ENCODE peak calls at places on chromosomes 11 and 22, in seven cellular contexts. X, B, Q, H, O, W and U are unnamed samples. For H3K36me3, the result is how much of the 10 kb centered on the place peaks cover.

GRCh38 chr11:76035020-76035419 is 171.3 kb downstream of the WNT11 start:
- DNase-seq in X (no peak), B (no peak), Q (no peak), H (no peak), O (no peak), W (no peak), U (no peak)

GRCh38 chr11:121152764-121153163 is 51.7 kb downstream of the TECTA start:
- DNase-seq in X (no peak), B (no peak), Q (no peak), H (no peak), O (no peak), W (no peak), U (no peak)

GRCh38 chr22:19817561-19818263 is 37.0 kb downstream of the GNB1L start:
- DNase-seq in X (no peak), B (no peak), Q (peak), H (peak), O (peak), W (no peak), U (no peak)

GRCh38 chr11:3000032-3000961 is 8.2 kb upstream of the NAP1L4 start:
- DNase-seq in X (no peak), B (peak), Q (peak), H (peak), O (no peak), W (peak), U (no peak)

GRCh38 chr11:102788334-102789035 is 8.1 kb upstream of the MMP10 start:
- DNase-seq in X (no peak), B (no peak), Q (no peak), H (no peak), O (no peak), W (no peak), U (no peak)

GRCh38 chr11:91691872-91692271 is 532.7 kb upstream of the FAT3 start:
- DNase-seq in X (no peak), B (no peak), Q (no peak), H (no peak), O (no peak), W (no peak), U (no peak)

GRCh38 chr11:62146476-62147200 is 22.8 kb downstream of the INCENP start:
- DNase-seq in X (no peak), B (no peak), Q (no peak), H (no peak), O (no peak), W (no peak), U (peak)

GRCh38 chr22:20783300-20783673 is 9.4 kb downstream of the SERPIND1 start:
- DNase-seq in X (no peak), B (no peak), Q (no peak), H (no peak), O (no peak), W (no peak), U (no peak)

GRCh38 chr11:120666121-120666639 is 154.6 kb downstream of the GRIK4 start:
- DNase-seq in X (peak), B (no peak), Q (no peak), H (no peak), O (no peak), W (no peak), U (no peak)

GRCh38 chr11:297666-298405 is 1.5 kb downstream of the IFITM5 start:
- DNase-seq in X (peak), B (no peak), Q (peak), H (no peak), O (no peak), W (no peak), U (no peak)

GRCh38 chr11:75341583-75341982 is 9.9 kb downstream of the ARRB1 start:
- DNase-seq in X (no peak), B (no peak), Q (no peak), H (no peak), O (no peak), W (no peak), U (no peak)

GRCh38 chr22:31253949-31254348 is 38.3 kb downstream of the PIK3IP1 start:
- DNase-seq in X (peak), B (peak), Q (peak), H (peak), O (no peak), W (peak), U (no peak)

GRCh38 chr11:106399624-106400023 is 322.2 kb downstream of the AASDHPPT start:
- DNase-seq in X (no peak), B (no peak), Q (no peak), H (no peak), O (no peak), W (no peak), U (no peak)

GRCh38 chr11:92251980-92252379 is 27.4 kb downstream of the FAT3 start:
- DNase-seq in X (no peak), B (no peak), Q (no peak), H (no peak), O (no peak), W (no peak), U (no peak)

GRCh38 chr11:285894-286220 is 3.1 kb upstream of the PGGHG start:
- DNase-seq in X (no peak), B (peak), Q (peak), H (no peak), O (peak), W (no peak), U (no peak)

GRCh38 chr11:16945671-16946469 is 68.3 kb downstream of the PLEKHA7 start:
- DNase-seq in X (peak), B (peak), Q (no peak), H (peak), O (peak), W (peak), U (no peak)

GRCh38 chr11:46426233-46426991 is 34.8 kb upstream of the CHRM4 start:
- DNase-seq in X (no peak), B (no peak), Q (no peak), H (no peak), O (no peak), W (no peak), U (no peak)

GRCh38 chr11:46427364-46427763 is 35.8 kb upstream of the CHRM4 start:
- DNase-seq in X (no peak), B (no peak), Q (no peak), H (no peak), O (no peak), W (no peak), U (no peak)

GRCh38 chr11:46431211-46431610 is 39.6 kb upstream of the CHRM4 start:
- DNase-seq in X (no peak), B (no peak), Q (no peak), H (no peak), O (no peak), W (no peak), U (no peak)

GRCh38 chr11:46435679-46436078 is 44.1 kb upstream of the CHRM4 start:
- DNase-seq in X (no peak), B (no peak), Q (no peak), H (no peak), O (no peak), W (no peak), U (no peak)

GRCh38 chr11:46429709-46430108 is 38.1 kb upstream of the CHRM4 start:
- DNase-seq in X (no peak), B (no peak), Q (no peak), H (no peak), O (no peak), W (no peak), U (no peak)
- H3K36me3 ChIP-seq in X (under half), B (under half), Q (under half), H (under half), O (under half), W (under half), U (under half)

GRCh38 chr11:123020968-123021367 is 39.3 kb upstream of the BSX start:
- DNase-seq in X (peak), B (no peak), Q (no peak), H (no peak), O (no peak), W (peak), U (no peak)
- TF ChIP-seq CTCF in X (peak), B (peak), Q (no peak), H (no peak), O (peak), W (peak), U (no peak)

GRCh38 chr11:43556892-43557291 is 123.6 kb upstream of the HSD17B12 start:
- DNase-seq in X (no peak), B (no peak), Q (no peak), H (no peak), O (no peak), W (no peak), U (no peak)

GRCh38 chr11:43557553-43558031 is 122.9 kb upstream of the HSD17B12 start:
- DNase-seq in X (no peak), B (no peak), Q (no peak), H (no peak), O (peak), W (no peak), U (no peak)

GRCh38 chr11:43558556-43559127 is 121.9 kb upstream of the HSD17B12 start:
- DNase-seq in X (no peak), B (no peak), Q (no peak), H (no peak), O (no peak), W (no peak), U (no peak)

GRCh38 chr11:43556269-43556668 is 124.3 kb upstream of the HSD17B12 start:
- DNase-seq in X (no peak), B (no peak), Q (no peak), H (no peak), O (no peak), W (no peak), U (no peak)

GRCh38 chr11:43558056-43558455 is 122.5 kb upstream of the HSD17B12 start:
- DNase-seq in X (no peak), B (no peak), Q (no peak), H (no peak), O (no peak), W (no peak), U (no peak)
- TF ChIP-seq POLR2A in X (no peak), B (no peak), Q (no peak), H (no peak), O (no peak), W (no peak), U (no peak)

DNA sequence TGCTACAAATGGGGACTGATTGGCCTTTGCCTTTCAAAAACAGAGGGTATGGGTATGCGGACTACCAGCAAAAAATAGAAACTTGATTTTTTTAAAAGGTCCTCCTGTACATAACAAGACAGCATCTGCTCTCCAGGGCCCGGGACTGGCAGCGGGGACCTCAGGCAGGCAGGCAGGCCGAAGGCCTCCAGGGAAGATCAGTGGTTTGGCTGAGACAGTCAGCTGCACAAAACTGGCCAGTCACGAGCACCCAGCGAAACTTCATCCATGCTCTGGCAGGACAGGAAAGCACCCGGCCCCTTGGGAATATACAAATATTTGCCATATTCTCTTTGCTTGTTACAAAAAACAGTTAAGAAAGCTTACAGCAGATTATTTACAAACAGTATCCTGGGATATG is 11.0 kb downstream of the RPL27A start:
- DNase-seq in X (no peak), B (no peak), Q (peak), H (no peak), O (no peak), W (no peak), U (no peak)
- H3K36me3 ChIP-seq in X (under half), B (half or more), Q (half or more), H (under half), O (under half), W (under half), U (half or more)

DNA sequence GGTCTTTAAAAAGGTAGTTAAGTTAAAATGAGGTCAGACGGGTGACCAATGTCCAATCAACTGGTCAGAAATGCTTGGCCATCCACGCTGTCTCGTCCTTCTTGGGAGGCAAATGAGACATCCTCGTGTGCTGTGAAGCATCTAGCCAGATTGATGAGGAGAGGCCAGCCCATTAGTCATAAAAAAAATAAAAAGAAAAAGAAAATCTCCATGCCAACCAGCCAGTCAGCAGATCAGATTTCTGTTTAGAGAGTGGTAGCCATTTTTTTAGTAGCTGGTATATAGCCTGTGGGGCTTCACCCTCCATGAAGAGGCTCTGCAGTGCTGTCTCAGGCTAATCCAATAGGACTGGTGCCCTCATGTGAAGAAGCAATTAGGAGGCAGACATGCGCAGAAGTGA is 343.1 kb upstream of the SYN3 start:
- DNase-seq in X (no peak), B (no peak), Q (no peak), H (no peak), O (no peak), W (no peak), U (no peak)
- TF ChIP-seq CTCF in X (no peak), B (no peak), Q (no peak), H (no peak), O (no peak), W (no peak), U (no peak)

GRCh38 chr11:88326112-88326511 is 11.4 kb downstream of the CTSC start:
- DNase-seq in X (no peak), B (no peak), Q (no peak), H (no peak), O (no peak), W (no peak), U (no peak)

GRCh38 chr11:88327462-88328143 is 9.9 kb downstream of the CTSC start:
- DNase-seq in X (no peak), B (no peak), Q (no peak), H (no peak), O (no peak), W (no peak), U (no peak)

GRCh38 chr11:88327061-88327460 is 10.5 kb downstream of the CTSC start:
- DNase-seq in X (no peak), B (no peak), Q (no peak), H (no peak), O (no peak), W (no peak), U (no peak)

GRCh38 chr11:88320149-88320559 is 17.4 kb downstream of the CTSC start:
- DNase-seq in X (no peak), B (no peak), Q (no peak), H (no peak), O (no peak), W (no peak), U (no peak)

GRCh38 chr11:88324562-88325345 is 12.8 kb downstream of the CTSC start:
- DNase-seq in X (no peak), B (no peak), Q (no peak), H (no peak), O (no peak), W (no peak), U (no peak)
- TF ChIP-seq POLR2A in X (no peak), B (no peak), Q (no peak), H (no peak), O (no peak), W (no peak), U (no peak)